ENCODE peak calls at places on chromosomes 6 and 20, in eight cellular contexts. One of them, this sample, is unnamed.

GRCh38 chr20:3041818-3042504 is 1.5 kb upstream of the GNRH2 start:
- DNase-seq in GM23338: peak; percentile 33
- DNase-seq in left ventricle myocardium inferior: no peak
- DNase-seq in psoas muscle: no peak
- DNase-seq in colonic mucosa: no peak
- DNase-seq in WERI-Rb-1: no peak
- DNase-seq in CD8-positive, alpha-beta T cell: no peak
- DNase-seq in IMR-90: peak; percentile 4
- DNase-seq in this sample: no peak

GRCh38 chr6:93222071-93222851 is 197.1 kb downstream of the EPHA7 start:
- DNase-seq in WERI-Rb-1: no peak
- DNase-seq in IMR-90: no peak
- DNase-seq in colonic mucosa: no peak
- DNase-seq in GM23338: no peak
- DNase-seq in CD8-positive, alpha-beta T cell: no peak
- DNase-seq in psoas muscle: no peak
- DNase-seq in left ventricle myocardium inferior: no peak
- DNase-seq in this sample: no peak

GRCh38 chr6:33147807-33148666 is 44.2 kb downstream of the COL11A2 start:
- DNase-seq in CD8-positive, alpha-beta T cell: no peak
- DNase-seq in WERI-Rb-1: peak; percentile 55
- DNase-seq in left ventricle myocardium inferior: no peak
- DNase-seq in IMR-90: peak; percentile 58
- DNase-seq in GM23338: peak; percentile 77
- DNase-seq in psoas muscle: no peak
- DNase-seq in colonic mucosa: no peak
- DNase-seq in this sample: no peak

GRCh38 chr6:135819665-135820064 is 31.8 kb upstream of the PDE7B start:
- DNase-seq in left ventricle myocardium inferior: no peak
- DNase-seq in IMR-90: no peak
- DNase-seq in colonic mucosa: no peak
- DNase-seq in GM23338: no peak
- DNase-seq in CD8-positive, alpha-beta T cell: no peak
- DNase-seq in psoas muscle: no peak
- DNase-seq in WERI-Rb-1: no peak
- DNase-seq in this sample: no peak

GRCh38 chr6:129006685-129007514 is 124.0 kb downstream of the LAMA2 start:
- DNase-seq in IMR-90: peak; percentile 1
- DNase-seq in CD8-positive, alpha-beta T cell: no peak
- DNase-seq in WERI-Rb-1: peak; percentile 47
- DNase-seq in psoas muscle: no peak
- DNase-seq in left ventricle myocardium inferior: no peak
- DNase-seq in GM23338: no peak
- DNase-seq in colonic mucosa: no peak
- DNase-seq in this sample: no peak

GRCh38 chr6:136566851-136567250 is 16.6 kb upstream of the MAP7 start:
- DNase-seq in colonic mucosa: no peak
- DNase-seq in GM23338: no peak
- DNase-seq in psoas muscle: no peak
- DNase-seq in CD8-positive, alpha-beta T cell: no peak
- DNase-seq in left ventricle myocardium inferior: no peak
- DNase-seq in IMR-90: no peak
- DNase-seq in WERI-Rb-1: no peak
- DNase-seq in this sample: no peak

GRCh38 chr6:55578537-55579363 is at the start of gene HMGCLL1:
- DNase-seq in CD8-positive, alpha-beta T cell: no peak
- DNase-seq in GM23338: peak; percentile 88
- DNase-seq in psoas muscle: peak; percentile 71
- DNase-seq in colonic mucosa: peak; percentile 26
- DNase-seq in IMR-90: no peak
- DNase-seq in left ventricle myocardium inferior: peak; percentile 58
- DNase-seq in WERI-Rb-1: peak; percentile 78
- DNase-seq in this sample: peak; percentile 62

GRCh38 chr6:26475823-26476729 is 18.3 kb downstream of the BTN2A1 start:
- DNase-seq in CD8-positive, alpha-beta T cell: no peak
- DNase-seq in psoas muscle: no peak
- DNase-seq in IMR-90: peak; percentile 27
- DNase-seq in left ventricle myocardium inferior: no peak
- DNase-seq in WERI-Rb-1: no peak
- DNase-seq in colonic mucosa: no peak
- DNase-seq in GM23338: peak; percentile 30
- DNase-seq in this sample: no peak

GRCh38 chr6:32840604-32841246 is 2.2 kb upstream of the TAP2 start:
- DNase-seq in left ventricle myocardium inferior: no peak
- DNase-seq in GM23338: no peak
- DNase-seq in IMR-90: no peak
- DNase-seq in WERI-Rb-1: no peak
- DNase-seq in CD8-positive, alpha-beta T cell: no peak
- DNase-seq in psoas muscle: no peak
- DNase-seq in colonic mucosa: no peak
- DNase-seq in this sample: no peak

GRCh38 chr6:49001856-49002255 is 461.2 kb downstream of the MMUT start:
- DNase-seq in IMR-90: peak; percentile 35
- DNase-seq in psoas muscle: no peak
- DNase-seq in colonic mucosa: no peak
- DNase-seq in CD8-positive, alpha-beta T cell: no peak
- DNase-seq in left ventricle myocardium inferior: no peak
- DNase-seq in GM23338: no peak
- DNase-seq in WERI-Rb-1: no peak
- DNase-seq in this sample: no peak

GRCh38 chr6:9121551-9121950 is 686.2 kb upstream of the SLC35B3 start:
- DNase-seq in GM23338: no peak
- DNase-seq in CD8-positive, alpha-beta T cell: no peak
- DNase-seq in WERI-Rb-1: no peak
- DNase-seq in IMR-90: peak; percentile 36
- DNase-seq in psoas muscle: no peak
- DNase-seq in left ventricle myocardium inferior: no peak
- DNase-seq in colonic mucosa: no peak
- DNase-seq in this sample: no peak

GRCh38 chr20:53829706-53830521 is 236.3 kb upstream of the ZNF217 start:
- DNase-seq in GM23338: no peak
- DNase-seq in CD8-positive, alpha-beta T cell: no peak
- DNase-seq in psoas muscle: no peak
- DNase-seq in WERI-Rb-1: no peak
- DNase-seq in IMR-90: peak; percentile 51
- DNase-seq in left ventricle myocardium inferior: no peak
- DNase-seq in colonic mucosa: no peak
- DNase-seq in this sample: no peak

GRCh38 chr6:79031821-79032590 is 46.0 kb downstream of the PHIP start:
- DNase-seq in IMR-90: peak; percentile 63
- DNase-seq in CD8-positive, alpha-beta T cell: no peak
- DNase-seq in WERI-Rb-1: no peak
- DNase-seq in psoas muscle: no peak
- DNase-seq in GM23338: no peak
- DNase-seq in colonic mucosa: no peak
- DNase-seq in left ventricle myocardium inferior: no peak
- DNase-seq in this sample: no peak

GRCh38 chr6:111808493-111808892 is 64.8 kb downstream of the FYN start:
- DNase-seq in left ventricle myocardium inferior: no peak
- DNase-seq in CD8-positive, alpha-beta T cell: no peak
- DNase-seq in IMR-90: no peak
- DNase-seq in GM23338: no peak
- DNase-seq in WERI-Rb-1: no peak
- DNase-seq in psoas muscle: no peak
- DNase-seq in colonic mucosa: no peak
- DNase-seq in this sample: no peak
- H3K27ac ChIP-seq in left ventricle myocardium inferior: no peak overlapping the region
- H3K27ac ChIP-seq in CD8-positive, alpha-beta T cell: no peak overlapping the region
- H3K27ac ChIP-seq in IMR-90: no peak overlapping the region
- H3K27ac ChIP-seq in GM23338: no peak overlapping the region
- H3K27ac ChIP-seq in WERI-Rb-1: no peak overlapping the region
- H3K27ac ChIP-seq in psoas muscle: no peak overlapping the region
- H3K27ac ChIP-seq in colonic mucosa: no peak overlapping the region
- H3K27ac ChIP-seq in this sample: no peak overlapping the region

GRCh38 chr6:708237-708598 is 15.3 kb upstream of the EXOC2 start:
- DNase-seq in IMR-90: no peak
- DNase-seq in GM23338: no peak
- DNase-seq in left ventricle myocardium inferior: no peak
- DNase-seq in WERI-Rb-1: no peak
- DNase-seq in CD8-positive, alpha-beta T cell: no peak
- DNase-seq in psoas muscle: no peak
- DNase-seq in colonic mucosa: no peak
- DNase-seq in this sample: no peak

GRCh38 chr6:707576-708236 is 14.8 kb upstream of the EXOC2 start:
- DNase-seq in colonic mucosa: no peak
- DNase-seq in IMR-90: no peak
- DNase-seq in psoas muscle: no peak
- DNase-seq in WERI-Rb-1: no peak
- DNase-seq in left ventricle myocardium inferior: no peak
- DNase-seq in CD8-positive, alpha-beta T cell: no peak
- DNase-seq in GM23338: no peak
- DNase-seq in this sample: no peak

GRCh38 chr6:706161-706560 is 13.2 kb upstream of the EXOC2 start:
- DNase-seq in left ventricle myocardium inferior: no peak
- DNase-seq in colonic mucosa: no peak
- DNase-seq in GM23338: no peak
- DNase-seq in IMR-90: no peak
- DNase-seq in psoas muscle: no peak
- DNase-seq in WERI-Rb-1: no peak
- DNase-seq in CD8-positive, alpha-beta T cell: no peak
- DNase-seq in this sample: no peak

GRCh38 chr6:705047-705446 is 12.1 kb upstream of the EXOC2 start:
- DNase-seq in IMR-90: no peak
- DNase-seq in left ventricle myocardium inferior: no peak
- DNase-seq in colonic mucosa: no peak
- DNase-seq in psoas muscle: no peak
- DNase-seq in WERI-Rb-1: no peak
- DNase-seq in CD8-positive, alpha-beta T cell: no peak
- DNase-seq in GM23338: no peak
- DNase-seq in this sample: no peak

GRCh38 chr6:706819-707381 is 14.0 kb upstream of the EXOC2 start:
- DNase-seq in left ventricle myocardium inferior: no peak
- DNase-seq in WERI-Rb-1: no peak
- DNase-seq in GM23338: no peak
- DNase-seq in IMR-90: no peak
- DNase-seq in CD8-positive, alpha-beta T cell: no peak
- DNase-seq in psoas muscle: no peak
- DNase-seq in colonic mucosa: no peak
- DNase-seq in this sample: no peak
- H3K27ac ChIP-seq in left ventricle myocardium inferior: no peak overlapping the region
- H3K27ac ChIP-seq in WERI-Rb-1: no peak overlapping the region
- H3K27ac ChIP-seq in GM23338: no peak overlapping the region
- H3K27ac ChIP-seq in IMR-90: no peak overlapping the region
- H3K27ac ChIP-seq in CD8-positive, alpha-beta T cell: no peak overlapping the region
- H3K27ac ChIP-seq in psoas muscle: no peak overlapping the region
- H3K27ac ChIP-seq in colonic mucosa: no peak overlapping the region
- H3K27ac ChIP-seq in this sample: no peak overlapping the region

GRCh38 chr6:143772662-143773061 is 70.5 kb upstream of the LTV1 start:
- DNase-seq in psoas muscle: no peak
- DNase-seq in WERI-Rb-1: no peak
- DNase-seq in colonic mucosa: no peak
- DNase-seq in left ventricle myocardium inferior: no peak
- DNase-seq in CD8-positive, alpha-beta T cell: no peak
- DNase-seq in IMR-90: no peak
- DNase-seq in GM23338: no peak
- DNase-seq in this sample: no peak
- H3K27ac ChIP-seq in psoas muscle: no peak overlapping the region
- H3K27ac ChIP-seq in WERI-Rb-1: no peak overlapping the region
- H3K27ac ChIP-seq in colonic mucosa: peak overlapping the region; percentile 38
- H3K27ac ChIP-seq in left ventricle myocardium inferior: peak overlapping the region; percentile 61
- H3K27ac ChIP-seq in CD8-positive, alpha-beta T cell: no peak overlapping the region
- H3K27ac ChIP-seq in IMR-90: no peak overlapping the region
- H3K27ac ChIP-seq in GM23338: peak overlapping the region; percentile 59
- H3K27ac ChIP-seq in this sample: no peak overlapping the region

DNA sequence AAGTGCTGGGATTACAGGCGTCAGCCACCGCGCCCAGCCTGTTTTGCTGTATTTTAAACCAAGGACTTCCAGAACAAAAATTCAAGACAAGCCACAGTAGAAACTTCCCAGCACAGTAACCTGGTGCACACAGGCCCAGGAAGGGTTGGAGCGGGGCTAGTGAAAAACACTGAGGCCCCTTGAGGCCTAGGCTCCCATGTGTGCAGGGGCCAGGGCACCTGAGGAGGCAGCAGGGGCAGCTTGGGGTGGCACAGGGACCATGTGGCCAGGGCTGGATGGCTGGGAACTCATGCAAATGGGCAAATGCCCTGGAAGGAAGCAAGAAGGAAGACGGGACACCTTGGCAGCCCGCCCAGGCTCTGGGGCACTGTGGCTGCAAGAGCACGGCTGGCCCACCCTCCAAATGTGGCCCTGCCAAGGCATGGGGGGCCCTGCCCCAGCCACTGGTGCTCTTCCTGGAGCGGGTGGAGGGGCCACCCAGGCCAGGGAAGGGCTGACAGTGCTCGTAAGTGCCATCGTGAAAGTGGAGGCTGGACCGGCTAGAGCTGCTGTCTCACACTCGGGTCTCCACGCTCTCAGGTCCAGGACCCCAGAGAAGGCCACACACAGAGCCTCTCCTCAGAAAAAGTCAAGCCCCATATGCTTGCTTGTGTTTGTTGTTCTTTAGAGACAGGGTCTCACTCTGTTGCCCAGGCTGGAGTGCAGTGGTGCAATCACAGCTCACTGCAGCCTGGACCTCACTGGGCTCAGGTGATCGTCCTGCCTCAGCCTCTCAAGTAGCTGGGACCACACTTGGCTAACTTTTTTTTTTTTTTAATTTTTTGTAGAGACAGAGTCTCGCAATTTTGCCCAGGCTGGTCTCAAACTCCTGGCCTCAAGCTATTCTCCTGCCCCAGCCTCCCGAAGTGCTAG is 10.3 kb downstream of the SLC2A4RG start:
- DNase-seq in GM23338: no peak
- DNase-seq in WERI-Rb-1: no peak
- DNase-seq in colonic mucosa: no peak
- DNase-seq in IMR-90: no peak
- DNase-seq in CD8-positive, alpha-beta T cell: no peak
- DNase-seq in psoas muscle: peak; percentile 57
- DNase-seq in left ventricle myocardium inferior: no peak
- DNase-seq in this sample: no peak
- H3K27ac ChIP-seq in GM23338: no peak overlapping the region
- H3K27ac ChIP-seq in WERI-Rb-1: no peak overlapping the region
- H3K27ac ChIP-seq in colonic mucosa: no peak overlapping the region
- H3K27ac ChIP-seq in IMR-90: no peak overlapping the region
- H3K27ac ChIP-seq in CD8-positive, alpha-beta T cell: no peak overlapping the region
- H3K27ac ChIP-seq in psoas muscle: no peak overlapping the region
- H3K27ac ChIP-seq in left ventricle myocardium inferior: no peak overlapping the region
- H3K27ac ChIP-seq in this sample: no peak overlapping the region

This sample was measured in caudate nucleus.